ENCODE peak calls at places on chromosomes 2 and 18, in four cellular contexts. Y, C, Z and S are unnamed samples.

GRCh38 chr2:238290079-238290478 is 1.7 kb upstream of the PER2 start:
- DNase-seq in C (no peak), Y (no peak), Z (peak), S (peak)

GRCh38 chr2:236164201-236164982 is 3.8 kb downstream of the GBX2 start:
- DNase-seq in Z (no peak), Y (no peak), C (no peak), S (no peak)

GRCh38 chr2:239267411-239267941 is 133.3 kb downstream of the HDAC4 start:
- DNase-seq in Z (peak), C (peak), Y (peak), S (no peak)

GRCh38 chr2:170817999-170818293 is 1.3 kb downstream of the GAD1 start:
- DNase-seq in Z (no peak), Y (no peak), C (no peak), S (no peak)

GRCh38 chr2:224927671-224928173 is 114.5 kb downstream of the DOCK10 start:
- DNase-seq in C (no peak), Y (peak), Z (peak), S (no peak)

GRCh38 chr2:154375625-154376020 is 322.9 kb upstream of the KCNJ3 start:
- DNase-seq in Z (no peak), C (no peak), Y (no peak), S (no peak)

GRCh38 chr18:35514283-35514682 is 16.5 kb upstream of the INO80C start:
- DNase-seq in Y (no peak), Z (no peak), C (no peak), S (no peak)

GRCh38 chr2:166468124-166469024 is 25.7 kb downstream of the SCN7A start:
- DNase-seq in C (no peak), Y (peak), Z (no peak), S (no peak)

GRCh38 chr2:128451636-128452411 is 133.2 kb upstream of the HS6ST1 start:
- DNase-seq in Z (no peak), C (no peak), Y (no peak), S (no peak)

GRCh38 chr2:182245963-182246362 is 180.9 kb downstream of the PDE1A start:
- DNase-seq in Y (no peak), C (no peak), Z (no peak), S (no peak)

GRCh38 chr2:171432969-171433762 is 624 bp downstream of the METTL8 start:
- DNase-seq in Z (peak), C (peak), Y (peak), S (no peak)

GRCh38 chr2:235831755-235832154 is 336.4 kb downstream of the GBX2 start:
- DNase-seq in Y (no peak), C (no peak), Z (no peak), S (no peak)

GRCh38 chr2:209526541-209526940 is 102.7 kb downstream of the MAP2 start:
- DNase-seq in Z (no peak), Y (no peak), C (no peak), S (no peak)

GRCh38 chr2:84962917-84963316 is 8.0 kb upstream of the KCMF1 start:
- DNase-seq in Z (no peak), C (no peak), Y (no peak), S (no peak)

GRCh38 chr2:221255862-221256261 is 316.2 kb downstream of the EPHA4 start:
- DNase-seq in C (no peak), Z (no peak), Y (no peak), S (no peak)

GRCh38 chr2:10814571-10815331 is 2.2 kb upstream of the PDIA6 start:
- DNase-seq in Y (no peak), Z (peak), C (no peak), S (no peak)

GRCh38 chr2:164495491-164496223 is 125.6 kb downstream of the GRB14 start:
- DNase-seq in Z (no peak), C (no peak), Y (no peak), S (no peak)

GRCh38 chr2:145813481-145813880 is 1293.6 kb upstream of the ZEB2 start:
- DNase-seq in C (no peak), Z (no peak), Y (no peak), S (no peak)

GRCh38 chr2:188902906-188903305 is 71.3 kb upstream of the COL3A1 start:
- DNase-seq in Y (no peak), C (no peak), Z (no peak), S (no peak)

GRCh38 chr2:71609958-71610357 is 156.6 kb downstream of the DYSF start:
- DNase-seq in C (no peak), Y (no peak), Z (no peak), S (no peak)

GRCh38 chr2:211127501-211127900 is 571.1 kb downstream of the CPS1 start:
- DNase-seq in Y (no peak), Z (no peak), C (no peak), S (no peak)

GRCh38 chr2:211132046-211132445 is 575.6 kb downstream of the CPS1 start:
- DNase-seq in Z (no peak), C (no peak), Y (no peak), S (no peak)

GRCh38 chr2:211129798-211130197 is 573.4 kb downstream of the CPS1 start:
- DNase-seq in C (no peak), Y (no peak), Z (no peak), S (no peak)

GRCh38 chr2:211126256-211126655 is 569.9 kb downstream of the CPS1 start:
- DNase-seq in Y (no peak), Z (no peak), C (no peak), S (no peak)

DNA sequence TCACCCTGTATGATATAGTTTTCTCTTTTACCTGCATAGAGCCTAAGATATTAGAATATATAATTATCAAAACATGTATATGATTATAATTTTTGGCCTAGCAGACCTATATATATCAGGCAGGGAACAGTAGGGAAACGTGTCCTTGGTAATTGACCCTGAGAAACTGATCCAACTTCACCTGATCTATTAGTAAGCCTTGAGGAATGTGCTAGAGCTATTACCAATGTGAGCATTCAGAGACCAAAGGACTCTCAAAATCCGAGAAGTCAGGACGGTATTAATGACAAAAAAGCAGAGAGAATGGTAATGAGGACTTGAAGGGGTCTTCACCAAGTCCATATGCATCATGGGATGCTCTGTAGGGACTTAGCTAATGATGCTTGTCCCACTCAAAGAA is 571.9 kb downstream of the CPS1 start:
- DNase-seq in Z (no peak), C (no peak), Y (no peak), S (no peak)
- TF ChIP-seq CTCF in Z (no peak), C (no peak), Y (no peak), S (no peak)

DNA sequence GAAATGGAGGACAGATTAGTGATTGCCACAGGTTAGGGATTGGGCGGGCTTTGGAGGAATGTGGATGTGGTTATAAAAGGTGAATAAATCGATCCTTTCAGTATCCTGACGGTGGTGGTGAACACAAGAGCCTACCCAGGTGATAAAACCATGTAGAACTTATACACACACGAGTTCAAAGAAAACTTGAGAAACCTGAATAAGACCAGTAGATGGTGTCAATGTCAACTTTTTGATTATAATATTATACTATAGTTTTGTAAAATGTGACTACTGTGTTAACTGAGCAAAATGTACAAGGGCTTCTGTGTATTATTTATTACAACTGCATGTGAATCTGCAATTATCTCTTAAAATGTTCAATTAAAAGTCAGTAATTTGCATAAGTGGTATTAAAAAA is 136.3 kb downstream of the ERBB4 start:
- DNase-seq in C (no peak), Y (no peak), Z (no peak), S (no peak)
- TF ChIP-seq CTCF in C (no peak), Y (no peak), Z (no peak), S (peak)

DNA sequence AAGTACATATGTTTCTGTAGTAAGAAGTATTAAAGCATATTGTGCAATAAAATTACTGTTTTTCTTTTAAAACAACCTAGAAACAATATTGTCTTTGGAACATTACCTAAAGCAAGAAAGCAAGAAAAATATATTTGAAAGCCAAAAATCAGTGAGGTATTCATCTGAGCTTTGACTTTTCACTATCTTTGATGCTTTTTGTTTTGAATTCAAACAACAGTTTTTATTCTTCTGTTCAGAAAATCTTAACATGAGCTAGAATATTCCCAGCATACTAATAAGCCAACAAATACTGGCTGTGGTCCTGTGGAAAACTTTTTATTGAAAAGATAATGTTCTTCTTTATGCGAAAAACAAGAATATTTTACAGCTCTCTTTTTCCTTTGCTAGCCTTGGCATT is 19.8 kb downstream of the FAM171B start:
- DNase-seq in Z (no peak), Y (no peak), C (no peak), S (no peak)
- TF ChIP-seq CTCF in Z (no peak), Y (no peak), C (no peak), S (no peak)

GRCh38 chr2:46802665-46803550 is 112.7 kb downstream of the MCFD2 start:
- DNase-seq in Y (no peak), C (no peak), Z (no peak), S (no peak)
- TF ChIP-seq CTCF in Y (no peak), C (no peak), Z (no peak), S (peak)

DNA sequence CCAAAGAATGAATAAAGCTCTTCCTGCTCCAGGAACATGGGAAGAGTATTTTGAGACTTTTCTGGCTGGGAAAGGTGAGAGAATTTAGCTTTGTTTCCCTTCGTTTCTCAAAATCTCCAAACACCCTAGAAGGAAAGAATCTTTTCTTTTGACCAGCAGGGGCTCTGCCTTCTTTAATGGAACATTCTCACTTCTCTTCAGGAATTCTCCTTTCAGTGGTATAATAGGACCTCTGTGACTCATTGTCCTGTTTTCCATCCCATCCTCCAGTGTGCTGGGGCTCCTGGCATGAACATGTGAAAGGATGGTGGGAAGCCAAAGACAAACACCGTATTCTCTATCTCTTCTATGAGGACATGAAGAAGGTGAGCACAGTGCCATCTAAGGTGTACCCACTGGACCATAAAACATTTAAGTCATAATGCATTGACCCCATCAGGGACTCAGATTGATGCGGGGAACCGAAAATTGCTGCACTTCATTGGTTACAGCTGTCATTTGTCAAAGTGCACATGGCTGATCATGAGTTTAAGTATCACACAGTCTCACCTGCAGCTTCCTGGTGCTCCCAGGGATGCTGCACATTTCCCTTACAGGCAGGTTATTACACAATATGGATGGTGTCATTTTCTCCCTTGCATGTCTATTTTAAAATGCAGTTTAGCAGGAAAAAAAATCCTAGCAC is 5.5 kb downstream of the SULT1C4 start:
- DNase-seq in C (no peak), Y (no peak), Z (no peak), S (no peak)
- TF ChIP-seq CTCF in C (no peak), Y (no peak), Z (no peak), S (peak)

DNA sequence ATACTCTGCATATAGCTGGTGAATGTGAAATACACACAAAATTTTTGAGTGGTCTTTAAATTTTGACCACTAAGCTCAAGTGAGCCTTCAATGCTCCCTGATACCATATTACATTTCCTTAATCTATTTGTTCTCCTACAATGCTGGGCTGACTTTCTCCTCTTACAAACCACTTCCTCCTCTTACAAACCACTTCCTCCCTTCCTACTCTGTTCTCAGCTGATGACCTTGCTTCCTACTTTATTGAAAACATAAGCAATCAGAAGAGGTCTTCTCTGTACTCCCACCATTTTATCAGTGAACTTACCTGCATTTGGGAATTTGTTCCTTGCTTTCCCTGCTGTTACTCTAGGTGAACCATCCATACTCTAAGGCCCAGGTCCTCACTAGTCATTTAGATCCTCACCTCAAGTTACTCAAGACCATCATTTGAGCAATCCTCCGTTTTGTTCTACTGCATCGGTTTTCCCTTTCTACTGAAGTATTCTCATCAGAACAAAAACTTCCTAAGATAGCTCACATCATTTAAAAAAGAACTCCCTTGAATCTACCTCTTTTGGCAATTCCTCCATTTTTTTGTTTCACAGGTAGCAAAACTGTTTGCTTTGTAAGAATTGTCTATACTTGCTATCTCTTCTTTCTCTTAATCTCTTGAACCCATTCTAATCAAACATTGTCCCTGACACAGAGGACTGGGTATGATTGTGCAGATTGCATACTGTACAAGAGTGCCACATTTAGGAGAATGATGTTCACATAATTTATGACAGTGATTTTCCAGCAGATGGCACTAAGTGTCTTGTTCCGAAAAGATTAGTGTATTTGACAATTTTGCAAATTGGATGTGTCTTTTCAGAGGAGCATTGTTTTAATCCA is 96.5 kb downstream of the EPB41L5 start:
- DNase-seq in C (no peak), Z (no peak), Y (peak), S (no peak)
- TF ChIP-seq CTCF in C (peak), Z (peak), Y (peak), S (peak)

GRCh38 chr2:219638217-219638947 is 11.0 kb downstream of the SLC4A3 start:
- DNase-seq in Y (no peak), C (no peak), Z (no peak), S (no peak)
- TF ChIP-seq CTCF in Y (no peak), C (no peak), Z (no peak), S (peak)

GRCh38 chr2:110853516-110853915 is 121.1 kb downstream of the ACOXL start:
- DNase-seq in Z (peak), Y (peak), C (peak), S (no peak)
- TF ChIP-seq CTCF in Z (peak), Y (peak), C (peak), S (peak)

DNA sequence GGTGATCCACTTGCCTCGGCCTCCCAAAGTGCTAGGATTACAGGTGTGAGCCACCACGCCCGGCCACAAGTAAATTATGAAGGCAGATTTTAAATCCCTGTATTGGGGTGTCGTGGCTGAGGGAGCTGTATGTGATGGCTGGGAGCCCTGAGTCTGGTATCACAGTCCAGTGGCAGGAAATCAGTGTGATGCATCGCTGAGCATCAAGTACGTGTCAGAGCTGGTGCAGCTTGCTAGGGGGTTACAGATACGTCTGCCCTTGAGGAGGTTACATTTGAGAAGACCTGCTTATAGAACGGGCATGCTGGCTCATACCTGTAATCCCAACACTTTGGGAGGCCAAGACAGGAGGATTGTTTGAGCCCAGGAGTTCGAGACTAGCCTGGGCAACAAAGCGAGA is 4.3 kb downstream of the ENOSF1 start:
- DNase-seq in C (no peak), Y (no peak), Z (no peak), S (no peak)
- TF ChIP-seq CTCF in C (no peak), Y (no peak), Z (no peak), S (no peak)

GRCh38 chr18:7141287-7141686 is 23.7 kb upstream of the LAMA1 start:
- DNase-seq in Y (no peak), Z (no peak), C (no peak), S (no peak)
- TF ChIP-seq CTCF in Y (no peak), Z (no peak), C (no peak), S (no peak)